ENCODE peak calls at places on chromosomes 4 and X, in four cellular contexts. One of them, this sample, is unnamed.

GRCh38 chrX:153642313-153642654 is 4.7 kb upstream of the DUSP9 start:
- DNase-seq in tibial nerve: no peak
- DNase-seq in right lobe of liver: no peak
- DNase-seq in hepatocyte: peak; percentile 39
- DNase-seq in this sample: no peak

GRCh38 chr4:10164877-10165283 is 48.3 kb upstream of the WDR1 start:
- DNase-seq in tibial nerve: no peak
- DNase-seq in right lobe of liver: no peak
- DNase-seq in hepatocyte: peak; percentile 63
- DNase-seq in this sample: no peak

GRCh38 chrX:32137525-32137924 is 1065.7 kb upstream of the FTHL17 start:
- DNase-seq in tibial nerve: no peak
- DNase-seq in right lobe of liver: no peak
- DNase-seq in hepatocyte: peak; percentile 38
- DNase-seq in this sample: no peak

GRCh38 chrX:101241531-101241930 is 21.9 kb downstream of the DRP2 start:
- DNase-seq in tibial nerve: no peak
- DNase-seq in right lobe of liver: no peak
- DNase-seq in hepatocyte: no peak
- DNase-seq in this sample: no peak

GRCh38 chr4:157997296-157997695 is 175.5 kb downstream of the GASK1B start:
- DNase-seq in tibial nerve: no peak
- DNase-seq in right lobe of liver: no peak
- DNase-seq in hepatocyte: no peak
- DNase-seq in this sample: no peak

GRCh38 chr4:51870441-51871188 is 27.7 kb downstream of the DCUN1D4 start:
- DNase-seq in tibial nerve: no peak
- DNase-seq in right lobe of liver: no peak
- DNase-seq in hepatocyte: no peak
- DNase-seq in this sample: no peak

GRCh38 chr4:8182858-8183725 is 16.0 kb upstream of the SH3TC1 start:
- DNase-seq in tibial nerve: peak; percentile 84
- DNase-seq in right lobe of liver: peak; percentile 79
- DNase-seq in hepatocyte: peak; percentile 87
- DNase-seq in this sample: peak; percentile 83

GRCh38 chr4:108834787-108835384 is 72.0 kb upstream of the ETNPPL start:
- DNase-seq in tibial nerve: no peak
- DNase-seq in right lobe of liver: no peak
- DNase-seq in hepatocyte: peak; percentile 53
- DNase-seq in this sample: no peak

GRCh38 chr4:55468724-55469123 is 73.0 kb downstream of the TMEM165 start:
- DNase-seq in tibial nerve: no peak
- DNase-seq in right lobe of liver: no peak
- DNase-seq in hepatocyte: no peak
- DNase-seq in this sample: no peak

GRCh38 chr4:3352918-3353594 is 60.2 kb downstream of the RGS12 start:
- DNase-seq in tibial nerve: no peak
- DNase-seq in right lobe of liver: no peak
- DNase-seq in hepatocyte: no peak
- DNase-seq in this sample: peak; percentile 4

GRCh38 chr4:1109898-1110506 is 3.4 kb downstream of the RNF212 start:
- DNase-seq in tibial nerve: no peak
- DNase-seq in right lobe of liver: no peak
- DNase-seq in hepatocyte: peak; percentile 56
- DNase-seq in this sample: no peak

GRCh38 chrX:12988797-12989196 is 13.9 kb downstream of the TMSB4X start:
- DNase-seq in tibial nerve: no peak
- DNase-seq in right lobe of liver: peak; percentile 60
- DNase-seq in hepatocyte: peak; percentile 84
- DNase-seq in this sample: peak; percentile 68

GRCh38 chr4:156933633-156934258 is 37.9 kb downstream of the PDGFC start:
- DNase-seq in tibial nerve: no peak
- DNase-seq in right lobe of liver: no peak
- DNase-seq in hepatocyte: peak; percentile 37
- DNase-seq in this sample: no peak

GRCh38 chr4:123120473-123120872 is 198.1 kb upstream of the NUDT6 start:
- DNase-seq in tibial nerve: no peak
- DNase-seq in right lobe of liver: no peak
- DNase-seq in hepatocyte: no peak
- DNase-seq in this sample: no peak

GRCh38 chr4:128385683-128386304 is 98.2 kb upstream of the PGRMC2 start:
- DNase-seq in tibial nerve: no peak
- DNase-seq in right lobe of liver: no peak
- DNase-seq in hepatocyte: no peak
- DNase-seq in this sample: no peak

GRCh38 chr4:10640535-10641159 is 43.9 kb downstream of the CLNK start:
- DNase-seq in tibial nerve: no peak
- DNase-seq in right lobe of liver: no peak
- DNase-seq in hepatocyte: no peak
- DNase-seq in this sample: no peak

GRCh38 chr4:77043507-77044131 is 32.2 kb downstream of the CCNI start:
- DNase-seq in tibial nerve: no peak
- DNase-seq in right lobe of liver: no peak
- DNase-seq in hepatocyte: no peak
- DNase-seq in this sample: no peak

GRCh38 chr4:185920171-185920570 is 108.2 kb upstream of the SORBS2 start:
- DNase-seq in tibial nerve: no peak
- DNase-seq in right lobe of liver: no peak
- DNase-seq in hepatocyte: no peak
- DNase-seq in this sample: no peak
- H3K27me3 ChIP-seq in tibial nerve: no peaks in the 10 kb centered on the region
- H3K27me3 ChIP-seq in right lobe of liver: no peaks in the 10 kb centered on the region
- H3K27me3 ChIP-seq in hepatocyte: no peaks in the 10 kb centered on the region
- H3K27me3 ChIP-seq in this sample: no peaks in the 10 kb centered on the region

GRCh38 chr4:30720656-30721352 is 635 bp downstream of the PCDH7 start:
- DNase-seq in tibial nerve: no peak
- DNase-seq in right lobe of liver: no peak
- DNase-seq in hepatocyte: peak; percentile 52
- DNase-seq in this sample: no peak

GRCh38 chr4:30721353-30722091 is 1.4 kb downstream of the PCDH7 start:
- DNase-seq in tibial nerve: no peak
- DNase-seq in right lobe of liver: peak; percentile 46
- DNase-seq in hepatocyte: peak; percentile 80
- DNase-seq in this sample: no peak

GRCh38 chr4:30724217-30724616 is 4.0 kb downstream of the PCDH7 start:
- DNase-seq in tibial nerve: no peak
- DNase-seq in right lobe of liver: no peak
- DNase-seq in hepatocyte: no peak
- DNase-seq in this sample: no peak

GRCh38 chr4:30722092-30722915 is 2.1 kb downstream of the PCDH7 start:
- DNase-seq in tibial nerve: no peak
- DNase-seq in right lobe of liver: no peak
- DNase-seq in hepatocyte: peak; percentile 31
- DNase-seq in this sample: no peak

DNA sequence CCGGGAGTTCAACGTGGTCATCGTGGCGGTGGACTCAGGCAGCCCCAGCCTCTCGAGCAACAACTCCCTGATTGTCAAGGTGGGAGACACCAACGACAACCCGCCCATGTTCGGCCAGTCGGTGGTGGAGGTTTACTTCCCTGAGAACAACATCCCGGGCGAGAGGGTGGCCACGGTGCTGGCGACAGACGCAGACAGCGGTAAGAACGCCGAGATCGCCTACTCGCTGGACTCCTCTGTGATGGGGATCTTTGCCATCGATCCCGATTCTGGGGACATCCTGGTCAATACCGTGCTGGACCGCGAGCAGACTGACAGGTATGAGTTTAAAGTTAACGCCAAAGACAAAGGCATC is 2.7 kb downstream of the PCDH7 start:
- DNase-seq in tibial nerve: no peak
- DNase-seq in right lobe of liver: no peak
- DNase-seq in hepatocyte: peak; percentile 14
- DNase-seq in this sample: no peak
- H3K27me3 ChIP-seq in tibial nerve: peaks cover 52% of the 10 kb centered on the region
- H3K27me3 ChIP-seq in right lobe of liver: no peaks in the 10 kb centered on the region
- H3K27me3 ChIP-seq in hepatocyte: no peaks in the 10 kb centered on the region
- H3K27me3 ChIP-seq in this sample: no peaks in the 10 kb centered on the region

GRCh38 chr4:173526034-173526482 is 4.0 kb downstream of the HAND2 start:
- DNase-seq in tibial nerve: no peak
- DNase-seq in right lobe of liver: no peak
- DNase-seq in hepatocyte: no peak
- DNase-seq in this sample: no peak
- H3K27me3 ChIP-seq in tibial nerve: peaks cover 97% of the 10 kb centered on the region
- H3K27me3 ChIP-seq in right lobe of liver: peaks cover 59% of the 10 kb centered on the region
- H3K27me3 ChIP-seq in hepatocyte: peaks cover 78% of the 10 kb centered on the region
- H3K27me3 ChIP-seq in this sample: peaks cover 12% of the 10 kb centered on the region

GRCh38 chr4:6200011-6200921 is at the start of gene JAKMIP1:
- DNase-seq in tibial nerve: no peak
- DNase-seq in right lobe of liver: peak; percentile 66
- DNase-seq in hepatocyte: peak; percentile 88
- DNase-seq in this sample: peak; percentile 80
- H3K27me3 ChIP-seq in tibial nerve: peaks cover 50% of the 10 kb centered on the region
- H3K27me3 ChIP-seq in right lobe of liver: peaks cover 5% of the 10 kb centered on the region
- H3K27me3 ChIP-seq in hepatocyte: peaks cover 57% of the 10 kb centered on the region
- H3K27me3 ChIP-seq in this sample: no peaks in the 10 kb centered on the region